ENCODE peak calls at places on chromosomes 2 and 18, in nine cellular contexts. N is heart right ventricle; H is cardiac muscle cell; I is ovary; A is adipocyte; X is right atrium auricular region; V is fibroblast of lung; G is lower lobe of right lung; K is CD4-positive, alpha-beta memory T cell. P is an unnamed sample.

GRCh38 chr2:102439065-102439695 is 16.2 kb downstream of the IL18RAP start:
- DNase-seq in I (no peak), H (peak; percentile 89), N (no peak), G (no peak), K (no peak), V (peak; percentile 71), A (no peak), X (no peak), P (no peak)

GRCh38 chr18:45733535-45733934 is 9.6 kb downstream of the SLC14A1 start:
- DNase-seq in K (no peak), I (no peak), H (no peak), G (no peak), A (no peak), X (no peak), V (no peak), N (no peak), P (no peak)

GRCh38 chr2:128979182-128979581 is 660.5 kb upstream of the HS6ST1 start:
- DNase-seq in N (no peak), K (no peak), G (no peak), X (no peak), A (no peak), V (no peak), H (no peak), I (no peak), P (no peak)

GRCh38 chr2:178804791-178805190 is 2.4 kb downstream of the TTN start:
- DNase-seq in A (no peak), V (peak; percentile 6), H (peak; percentile 32), N (no peak), X (no peak), G (no peak), I (no peak), K (no peak), P (no peak)

GRCh38 chr2:241473399-241473798 is 35.0 kb downstream of the STK25 start:
- DNase-seq in K (no peak), I (no peak), A (no peak), X (no peak), V (no peak), N (no peak), H (no peak), G (no peak), P (no peak)

GRCh38 chr18:47550611-47551010 is 299.2 kb upstream of the SKOR2 start:
- DNase-seq in G (no peak), H (no peak), K (no peak), A (no peak), I (no peak), N (no peak), X (no peak), V (no peak), P (no peak)

GRCh38 chr2:216074380-216074779 is 7.2 kb downstream of the PECR start:
- DNase-seq in I (no peak), V (no peak), A (no peak), K (no peak), H (no peak), N (no peak), G (no peak), X (no peak), P (no peak)

GRCh38 chr2:10414000-10414451 is 34.1 kb downstream of the ODC1 start:
- DNase-seq in A (no peak), K (no peak), H (no peak), N (no peak), V (no peak), X (no peak), I (no peak), G (no peak), P (peak; percentile 73)

GRCh38 chr2:227033471-227034148 is 130.4 kb downstream of the COL4A4 start:
- DNase-seq in V (peak; percentile 44), X (no peak), I (no peak), K (no peak), G (peak; percentile 50), N (peak; percentile 36), H (peak; percentile 80), A (peak; percentile 56), P (peak; percentile 43)

GRCh38 chr2:98637401-98638144 is 29.2 kb downstream of the UNC50 start:
- DNase-seq in A (no peak), V (no peak), I (no peak), X (no peak), H (no peak), N (no peak), K (peak; percentile 51), G (no peak), P (no peak)

GRCh38 chr18:76364282-76365259 is 130.5 kb downstream of the ZNF516 start:
- DNase-seq in I (no peak), A (no peak), K (no peak), X (no peak), G (no peak), V (no peak), N (no peak), H (no peak), P (no peak)

GRCh38 chr18:59902180-59902992 is 2.6 kb downstream of the PMAIP1 start:
- DNase-seq in K (peak; percentile 26), N (no peak), I (no peak), G (no peak), V (peak; percentile 88), H (no peak), A (peak; percentile 79), X (no peak), P (no peak)
- H3K4me3 ChIP-seq in K (no peak overlapping the region), N (no peak overlapping the region), I (no peak overlapping the region), G (no peak overlapping the region), V (no peak overlapping the region), H (no peak overlapping the region), A (no peak overlapping the region), X (no peak overlapping the region), P (peak overlapping the region; percentile 84)

GRCh38 chr2:232543491-232543890 is 4.0 kb downstream of the CHRNG start:
- DNase-seq in N (no peak), G (no peak), K (no peak), V (no peak), I (no peak), A (no peak), H (no peak), X (no peak), P (no peak)

GRCh38 chr2:232547991-232548390 is 2.4 kb downstream of the TIGD1 start:
- DNase-seq in K (no peak), A (no peak), V (no peak), H (no peak), G (no peak), X (no peak), N (no peak), I (no peak), P (no peak)

GRCh38 chr2:232544674-232545073 is 5.2 kb downstream of the CHRNG start:
- DNase-seq in G (peak; percentile 29), A (no peak), I (no peak), N (no peak), H (no peak), X (no peak), K (no peak), V (no peak), P (no peak)

GRCh38 chr2:232543928-232544631 is 4.6 kb downstream of the CHRNG start:
- DNase-seq in X (no peak), H (no peak), I (no peak), A (no peak), G (peak; percentile 30), V (no peak), K (no peak), N (no peak), P (no peak)

DNA sequence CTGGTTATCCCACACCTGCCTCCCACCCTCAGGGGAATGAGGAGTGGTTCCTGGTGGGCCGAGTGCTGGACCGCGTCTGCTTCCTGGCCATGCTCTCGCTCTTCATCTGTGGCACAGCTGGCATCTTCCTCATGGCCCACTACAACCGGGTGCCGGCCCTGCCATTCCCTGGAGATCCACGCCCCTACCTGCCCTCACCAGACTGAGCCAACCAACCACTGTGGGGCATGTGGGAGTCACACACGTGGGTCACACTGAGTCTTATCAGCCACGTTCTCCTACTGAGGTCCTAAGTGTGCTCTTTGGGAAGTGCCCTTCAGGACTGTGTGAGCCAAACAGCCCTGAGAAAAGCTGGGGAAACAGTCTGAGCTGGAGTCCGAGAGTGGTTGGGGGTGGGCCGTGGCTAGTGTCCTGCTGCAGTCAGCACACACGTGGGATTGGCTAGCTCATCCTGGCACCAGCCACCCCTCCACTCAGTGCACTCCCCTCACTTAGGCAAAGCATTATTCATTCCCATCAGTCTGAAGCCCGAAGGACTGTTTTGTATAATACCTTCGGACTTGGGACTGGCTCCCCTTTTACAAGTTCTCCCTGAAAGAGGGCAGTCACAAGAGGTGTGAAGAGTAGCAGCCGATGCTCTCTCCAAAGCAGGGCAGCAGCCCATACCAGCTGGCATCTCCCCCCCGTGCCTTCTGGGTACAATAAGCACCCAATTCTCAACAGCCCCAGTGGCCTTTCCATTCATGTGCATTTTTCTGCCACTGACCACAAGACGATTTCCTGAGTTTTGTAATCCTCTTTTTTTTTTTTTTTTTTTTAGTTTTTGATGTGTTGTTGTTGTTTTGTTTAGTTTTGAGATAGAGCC is 4.6 kb downstream of the TIGD1 start:
- DNase-seq in X (no peak), A (no peak), G (peak; percentile 60), N (no peak), H (no peak), V (no peak), K (no peak), I (no peak), P (no peak)
- H3K9me3 ChIP-seq in X (peaks cover 5% of the 10 kb centered on the region), A (no peaks in the 10 kb centered on the region), G (no peaks in the 10 kb centered on the region), N (no peaks in the 10 kb centered on the region), H (no peaks in the 10 kb centered on the region), V (no peaks in the 10 kb centered on the region), K (no peaks in the 10 kb centered on the region), I (no peaks in the 10 kb centered on the region), P (peaks cover 5% of the 10 kb centered on the region)

GRCh38 chr2:27606611-27607010 is 22.2 kb downstream of the CCDC121 start:
- DNase-seq in H (no peak), A (peak; percentile 30), I (no peak), N (no peak), V (no peak), K (no peak), G (no peak), X (no peak), P (no peak)
- H3K36me3 ChIP-seq in H (no peaks in the 10 kb centered on the region), A (peaks cover 48% of the 10 kb centered on the region), I (no peaks in the 10 kb centered on the region), N (peaks cover under 1% of the 10 kb centered on the region), V (peaks cover 6% of the 10 kb centered on the region), K (peaks cover 59% of the 10 kb centered on the region), G (peaks cover 88% of the 10 kb centered on the region), X (peaks cover 74% of the 10 kb centered on the region), P (peaks cover 56% of the 10 kb centered on the region)

DNA sequence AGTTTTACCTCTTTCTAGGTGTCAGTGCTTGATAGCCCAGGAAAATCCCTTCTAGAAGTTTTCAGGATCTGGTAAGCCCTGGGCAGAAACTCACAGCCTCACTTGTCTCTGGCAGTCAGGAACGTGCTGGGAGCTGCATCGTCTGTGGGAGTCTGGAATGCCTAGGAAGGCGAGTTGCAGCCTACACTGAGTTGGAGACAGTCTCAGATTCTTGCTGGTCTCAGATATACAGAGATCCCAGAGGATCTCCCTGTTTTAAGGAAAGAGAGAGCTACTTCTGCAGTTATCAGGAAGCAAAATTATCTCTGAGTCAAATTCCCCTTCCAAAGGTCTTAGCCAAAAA is 104.4 kb upstream of the CDC42EP3 start:
- DNase-seq in A (peak; percentile 74), K (no peak), G (no peak), H (peak; percentile 86), X (no peak), N (no peak), I (peak; percentile 41), V (peak; percentile 67), P (peak; percentile 74)
- H3K4me3 ChIP-seq in A (peak overlapping the region; percentile 39), K (no peak overlapping the region), G (no peak overlapping the region), H (no peak overlapping the region), X (no peak overlapping the region), N (no peak overlapping the region), I (no peak overlapping the region), V (no peak overlapping the region), P (no peak overlapping the region)

DNA sequence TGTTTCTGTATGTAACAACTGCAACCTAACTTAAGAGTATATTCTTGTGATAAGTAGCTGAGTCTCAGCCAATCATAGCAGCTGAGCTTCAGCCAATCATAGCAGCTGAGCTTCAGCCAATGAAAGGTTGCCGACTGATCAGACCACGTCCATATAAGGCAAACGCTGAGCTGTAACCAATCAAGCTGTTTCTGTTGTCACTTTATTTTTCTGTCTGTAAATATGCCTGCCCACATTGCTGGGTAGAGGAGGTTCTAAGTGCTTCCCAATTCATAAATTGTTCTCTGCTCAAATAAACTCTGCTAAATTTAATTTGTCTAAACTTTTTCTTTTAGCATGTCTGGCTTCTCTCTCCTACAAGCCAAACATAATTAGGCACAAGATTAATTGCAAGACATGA is 231.5 kb upstream of the TCF4 start:
- DNase-seq in G (no peak), K (no peak), I (no peak), V (no peak), A (no peak), N (no peak), X (no peak), H (no peak), P (no peak)
- H3K9me3 ChIP-seq in G (no peaks in the 10 kb centered on the region), K (no peaks in the 10 kb centered on the region), I (no peaks in the 10 kb centered on the region), V (no peaks in the 10 kb centered on the region), A (no peaks in the 10 kb centered on the region), N (no peaks in the 10 kb centered on the region), X (no peaks in the 10 kb centered on the region), H (no peaks in the 10 kb centered on the region), P (no peaks in the 10 kb centered on the region)

P was measured in MG63.